ENCODE peak calls at places on chromosome 5, in eight cellular contexts. W is cerebellar nuclear complex, U is coronary artery, L is lower leg skin, G is SHP77 treated with DMSO at 0.1 percent for 48 hours, V is mesothelial cell of epicardium, S is gastrocnemius medialis, J is Calu3. P is an unnamed sample.

GRCh38 chr5:19240150-19240549 is 747.9 kb downstream of the CDH18 start:
- DNase-seq in W (no peak), U (no peak), L (no peak), G (no peak), V (no peak), S (no peak), J (no peak), P (no peak)

GRCh38 chr5:13107553-13107952 is 836.9 kb downstream of the DNAH5 start:
- DNase-seq in W (no peak), U (no peak), L (no peak), G (no peak), V (no peak), S (no peak), J (no peak), P (no peak)

GRCh38 chr5:138461343-138462125 is 3.7 kb upstream of the EGR1 start:
- DNase-seq in W (no peak), U (no peak), L (peak), G (no peak), V (no peak), S (no peak), J (no peak), P (peak)

GRCh38 chr5:175750476-175751080 is 92.7 kb downstream of the HRH2 start:
- DNase-seq in W (peak), U (peak), L (no peak), G (no peak), V (no peak), S (no peak), J (no peak), P (no peak)

GRCh38 chr5:525164-525761 is 1.0 kb upstream of the SLC9A3 start:
- DNase-seq in W (no peak), U (no peak), L (no peak), G (no peak), V (no peak), S (no peak), J (no peak), P (no peak)

GRCh38 chr5:178250263-178250662 is 17.7 kb upstream of the PHYKPL start:
- DNase-seq in W (no peak), U (no peak), L (no peak), G (no peak), V (no peak), S (no peak), J (no peak), P (no peak)

GRCh38 chr5:54263447-54263846 is 46.9 kb downstream of the ARL15 start:
- DNase-seq in W (no peak), U (no peak), L (no peak), G (no peak), V (no peak), S (no peak), J (no peak), P (no peak)

GRCh38 chr5:151699071-151699901 is 12.6 kb upstream of the SPARC start:
- DNase-seq in W (no peak), U (peak), L (no peak), G (no peak), V (peak), S (peak), J (peak), P (peak)

GRCh38 chr5:151612689-151613427 is 21.7 kb upstream of the FAT2 start:
- DNase-seq in W (no peak), U (no peak), L (no peak), G (no peak), V (no peak), S (peak), J (peak), P (no peak)

GRCh38 chr5:962386-962785 is 46.2 kb upstream of the NKD2 start:
- DNase-seq in W (no peak), U (peak), L (no peak), G (no peak), V (no peak), S (no peak), J (no peak), P (no peak)

GRCh38 chr5:42840279-42840678 is 28.6 kb upstream of the SELENOP start:
- DNase-seq in W (no peak), U (no peak), L (peak), G (no peak), V (no peak), S (peak), J (no peak), P (peak)